ENCODE peak calls at places on chromosomes 1 and 21, in seven cellular contexts. C, M, G, J, Z, L and I are unnamed samples. For H3K9me3 and H3K27me3, the result is how much of the 10 kb centered on the place peaks cover.

GRCh38 chr1:41589395-41589794 is 104.9 kb upstream of the EDN2 start:
- DNase-seq in C (no peak), M (no peak), G (no peak), J (no peak), Z (no peak), L (no peak), I (no peak)

GRCh38 chr21:42737969-42738590 is 84.7 kb downstream of the PDE9A start:
- DNase-seq in C (no peak), M (peak), G (no peak), J (peak), Z (no peak), L (peak), I (no peak)

GRCh38 chr21:37060296-37060695 is 12.6 kb downstream of the PIGP start:
- DNase-seq in C (peak), M (no peak), G (peak), J (peak), Z (peak), L (peak), I (no peak)

GRCh38 chr1:17089496-17089895 is 29.8 kb downstream of the PADI2 start:
- DNase-seq in C (no peak), M (no peak), G (no peak), J (no peak), Z (no peak), L (no peak), I (no peak)

GRCh38 chr1:33657833-33658232 is 185.4 kb downstream of the ZSCAN20 start:
- DNase-seq in C (no peak), M (no peak), G (no peak), J (no peak), Z (no peak), L (no peak), I (no peak)

GRCh38 chr1:180948846-180949615 is 36.3 kb downstream of the KIAA1614 start:
- DNase-seq in C (no peak), M (peak), G (no peak), J (no peak), Z (no peak), L (peak), I (no peak)

GRCh38 chr1:4754816-4755215 is 100.4 kb downstream of the AJAP1 start:
- DNase-seq in C (no peak), M (no peak), G (no peak), J (no peak), Z (no peak), L (no peak), I (no peak)

GRCh38 chr1:115257596-115257995 is 80.5 kb downstream of the NGF start:
- DNase-seq in C (no peak), M (no peak), G (no peak), J (no peak), Z (no peak), L (no peak), I (no peak)

GRCh38 chr1:221643404-221644175 is 98.3 kb downstream of the DUSP10 start:
- DNase-seq in C (no peak), M (no peak), G (no peak), J (no peak), Z (no peak), L (no peak), I (no peak)

GRCh38 chr1:161259765-161260164 is 1.2 kb downstream of the PCP4L1 start:
- DNase-seq in C (no peak), M (no peak), G (no peak), J (no peak), Z (no peak), L (no peak), I (no peak)

GRCh38 chr1:108644984-108645383 is 15.9 kb downstream of the HENMT1 start:
- DNase-seq in C (no peak), M (peak), G (no peak), J (no peak), Z (no peak), L (no peak), I (peak)

GRCh38 chr1:110224240-110224995 is 14.3 kb downstream of the KCNC4 start:
- DNase-seq in C (no peak), M (no peak), G (no peak), J (no peak), Z (no peak), L (no peak), I (no peak)

GRCh38 chr1:178127482-178127881 is 33.6 kb downstream of the RASAL2 start:
- DNase-seq in C (no peak), M (no peak), G (no peak), J (no peak), Z (no peak), L (no peak), I (no peak)
- H3K27ac ChIP-seq in C (peak), M (peak), G (no peak), J (no peak), Z (peak), L (peak), I (no peak)

DNA sequence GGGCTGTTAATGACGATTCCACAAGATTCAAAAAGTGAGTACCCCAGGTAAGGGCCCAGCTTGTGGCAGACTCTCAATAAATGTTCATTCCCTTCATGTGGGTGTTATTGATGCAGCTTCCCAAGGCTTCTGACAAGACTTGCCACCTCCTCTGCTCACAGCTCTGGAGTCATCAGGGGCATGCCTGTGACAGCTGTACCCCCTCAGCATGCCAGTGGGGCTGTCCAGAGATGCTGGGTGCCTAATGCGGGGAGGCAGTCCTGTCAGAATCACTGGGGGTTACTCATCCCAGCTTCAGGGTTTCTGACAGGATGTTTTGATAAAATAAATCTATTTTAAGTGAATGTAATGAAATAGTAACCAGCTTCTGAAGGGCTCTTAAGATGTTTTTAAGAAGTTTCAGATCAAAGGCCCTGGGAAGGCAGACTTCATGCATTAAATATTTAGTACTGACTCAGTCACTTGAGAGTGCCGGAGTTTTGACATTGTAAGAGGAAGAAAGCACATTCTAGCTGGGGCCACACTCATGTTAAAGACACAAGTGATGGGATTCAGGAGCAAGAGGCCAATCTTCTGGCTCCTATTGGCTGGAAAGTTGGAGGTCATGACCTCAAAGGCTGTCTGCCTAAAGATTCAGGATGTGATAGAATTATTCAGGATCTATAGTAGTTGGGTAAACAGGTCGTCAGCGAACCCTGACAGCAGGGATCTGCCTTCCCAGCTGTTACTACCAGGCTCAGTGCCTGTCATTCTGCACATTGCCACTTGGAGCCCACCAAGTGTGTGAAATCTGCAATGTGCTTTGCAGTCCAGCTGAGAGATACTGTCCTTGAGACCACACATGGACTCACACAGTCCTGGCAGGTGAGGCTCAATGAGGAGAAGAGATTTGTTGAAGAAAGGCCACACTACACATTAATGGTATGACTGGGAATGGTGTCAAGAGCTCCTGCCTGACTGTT is 239.6 kb upstream of the BEND5 start:
- DNase-seq in C (no peak), M (no peak), G (no peak), J (no peak), Z (no peak), L (no peak), I (no peak)
- H3K9me3 ChIP-seq in C (under half), M (under half), G (under half), J (under half), Z (under half), L (under half), I (under half)

DNA sequence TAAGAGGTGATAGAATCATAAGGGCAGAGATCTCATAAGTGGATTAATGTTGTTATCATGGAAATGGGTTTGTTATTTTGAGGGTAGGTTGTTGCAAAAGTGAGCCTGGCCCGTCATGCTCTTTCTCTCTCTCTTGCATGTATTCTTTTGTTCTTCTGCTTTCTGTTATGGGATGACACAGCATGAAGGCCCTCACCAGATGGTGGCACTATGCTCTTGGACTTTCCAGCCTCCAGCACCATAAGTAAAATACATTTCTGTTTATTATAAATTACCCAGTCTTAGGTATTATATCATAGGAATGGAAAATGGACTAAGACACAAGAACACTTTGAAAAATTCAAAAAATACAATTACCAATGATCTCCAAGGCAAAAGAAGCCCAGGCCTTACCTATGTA is 676.1 kb downstream of the PTPRU start:
- DNase-seq in C (peak), M (no peak), G (no peak), J (no peak), Z (peak), L (peak), I (peak)
- H3K27me3 ChIP-seq in C (under half), M (under half), G (under half), J (under half), Z (under half), L (under half), I (under half)

DNA sequence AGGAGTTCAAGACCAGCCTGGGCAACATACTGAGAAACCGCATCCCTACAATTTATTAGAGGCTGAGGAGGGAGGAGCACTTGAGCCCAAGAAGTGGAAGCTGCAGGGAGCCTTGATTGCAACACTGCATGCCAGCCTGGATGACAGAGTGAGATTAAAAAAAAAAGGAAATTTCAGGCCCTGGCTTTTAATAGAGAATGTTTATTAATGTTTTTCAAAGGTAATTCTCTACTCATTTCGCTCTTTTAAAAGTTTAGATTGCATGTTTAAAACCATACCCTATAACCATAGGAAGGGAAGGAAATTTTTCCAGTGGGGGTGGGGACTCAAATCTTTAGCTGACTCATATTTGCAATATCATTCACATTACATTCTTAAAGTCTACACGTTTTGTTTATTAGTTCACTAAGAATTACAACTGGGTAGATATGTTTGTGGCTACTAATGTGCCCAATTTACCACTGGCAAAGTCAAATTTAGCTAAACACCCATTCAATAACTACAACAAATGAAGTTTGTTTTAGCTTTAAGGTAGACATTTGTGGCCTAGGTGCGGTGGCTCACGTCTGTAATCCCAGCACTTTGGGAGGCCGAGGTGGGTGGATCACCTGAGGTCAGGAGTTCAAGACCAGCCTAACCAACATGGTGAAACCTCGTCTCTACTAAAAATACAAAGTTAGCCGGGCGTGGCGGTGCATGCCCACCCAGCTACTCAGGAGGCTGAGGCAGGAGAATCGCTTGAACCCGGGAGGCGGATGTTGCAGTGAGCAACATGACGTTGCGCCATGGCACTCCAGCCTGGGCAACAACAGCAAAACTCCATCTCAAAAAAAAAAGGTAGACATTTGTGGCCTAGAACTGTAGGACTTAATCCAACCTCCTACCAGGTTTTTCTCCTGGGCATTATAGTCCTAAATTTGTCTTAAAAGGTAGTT is 5.0 kb downstream of the KDM5B start:
- DNase-seq in C (peak), M (no peak), G (no peak), J (no peak), Z (no peak), L (peak), I (no peak)
- H3K27ac ChIP-seq in C (no peak), M (peak), G (no peak), J (no peak), Z (peak), L (no peak), I (no peak)

GRCh38 chr1:104853276-104853675 is 1103.6 kb downstream of the AMY1C start:
- DNase-seq in C (no peak), M (no peak), G (no peak), J (no peak), Z (no peak), L (no peak), I (no peak)
- H3K9me3 ChIP-seq in C (under half), M (under half), G (under half), J (under half), Z (under half), L (under half), I (under half)

DNA sequence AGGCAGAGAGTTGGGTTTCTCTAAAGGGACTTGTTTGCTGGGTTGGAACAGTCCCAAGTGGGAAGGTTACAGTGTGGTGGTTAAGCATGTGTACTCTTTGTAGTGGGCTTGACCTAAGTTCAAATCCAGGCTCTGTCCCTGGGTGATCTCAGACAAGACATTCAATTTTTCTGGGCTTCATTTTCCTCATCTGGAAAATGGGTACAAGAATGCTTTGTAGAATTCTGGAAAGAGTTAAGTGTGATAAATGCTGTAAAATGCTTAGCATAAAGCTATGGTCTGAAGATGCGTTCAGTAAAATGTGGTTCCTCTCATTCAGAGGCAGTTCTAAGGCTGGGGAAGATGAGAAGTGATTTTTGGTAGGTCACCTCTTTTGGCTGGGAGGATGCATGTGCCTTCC is 805 bp downstream of the GRHL3 start:
- DNase-seq in C (no peak), M (no peak), G (no peak), J (no peak), Z (no peak), L (no peak), I (no peak)
- H3K27me3 ChIP-seq in C (under half), M (under half), G (half or more), J (under half), Z (under half), L (under half), I (under half)

GRCh38 chr1:99049745-99050144 is 45.1 kb upstream of the PLPPR5 start:
- DNase-seq in C (no peak), M (no peak), G (no peak), J (no peak), Z (no peak), L (no peak), I (no peak)
- H3K27ac ChIP-seq in C (no peak), M (no peak), G (no peak), J (no peak), Z (no peak), L (no peak), I (no peak)